ENCODE peak calls at places on chromosome 2, in ten cellular contexts. Z is GM23248; X is CD8-positive, alpha-beta memory T cell; M is tibial nerve; S is heart right ventricle; E is tibial artery; U is A549; L is uterus; V is CD8-positive, alpha-beta T cell; Y is AG04450. P is an unnamed sample. For H3K9me3, the result is how much of the 10 kb centered on the place peaks cover.

GRCh38 chr2:86243272-86243671 is 44.0 kb downstream of the MRPL35 start:
- DNase-seq in E (no peak), M (no peak), Z (no peak), X (no peak), Y (no peak), U (no peak), S (no peak), L (no peak), V (no peak), P (no peak)

GRCh38 chr2:220783651-220784050 is 788.5 kb downstream of the EPHA4 start:
- DNase-seq in V (no peak), M (no peak), U (no peak), Y (no peak), S (no peak), L (no peak), X (no peak), Z (no peak), E (no peak), P (no peak)

GRCh38 chr2:132654968-132655367 is 15.0 kb downstream of the LYPD1 start:
- DNase-seq in E (no peak), M (no peak), L (no peak), X (no peak), V (no peak), Y (no peak), S (no peak), Z (no peak), U (no peak), P (no peak)

GRCh38 chr2:133765693-133766092 is 197.4 kb upstream of the NCKAP5 start:
- DNase-seq in U (no peak), E (peak), Y (no peak), M (peak), L (no peak), S (no peak), V (no peak), Z (no peak), X (no peak), P (no peak)

GRCh38 chr2:102209474-102209873 is 22.7 kb downstream of the IL1RL2 start:
- DNase-seq in X (no peak), Y (no peak), L (no peak), U (no peak), M (no peak), V (no peak), Z (no peak), E (no peak), S (no peak), P (no peak)

GRCh38 chr2:232781765-232782164 is 5.4 kb upstream of the KCNJ13 start:
- DNase-seq in E (no peak), Y (peak), U (peak), X (no peak), L (no peak), M (no peak), S (no peak), V (no peak), Z (peak), P (no peak)

GRCh38 chr2:217903859-217904613 is 98.8 kb downstream of the TNS1 start:
- DNase-seq in V (no peak), M (peak), U (no peak), X (no peak), Y (no peak), E (peak), Z (peak), L (peak), S (peak), P (no peak)

GRCh38 chr2:33535409-33535808 is 59.0 kb downstream of the RASGRP3 start:
- DNase-seq in Y (no peak), M (no peak), V (no peak), Z (no peak), S (peak), X (no peak), L (no peak), U (no peak), E (no peak), P (no peak)

GRCh38 chr2:224520064-224520463 is 65.1 kb downstream of the CUL3 start:
- DNase-seq in Y (peak), Z (peak), S (no peak), E (no peak), U (no peak), M (no peak), V (peak), X (no peak), L (no peak), P (no peak)

GRCh38 chr2:28047698-28048097 is 157.2 kb downstream of the BABAM2 start:
- DNase-seq in S (no peak), X (no peak), Z (peak), M (no peak), U (no peak), Y (peak), E (no peak), L (no peak), V (no peak), P (no peak)

GRCh38 chr2:231673348-231673770 is 35.0 kb upstream of the PTMA start:
- DNase-seq in Z (no peak), X (no peak), E (no peak), U (peak), Y (no peak), V (no peak), S (peak), M (no peak), L (peak), P (no peak)

GRCh38 chr2:66926594-66927112 is 470.5 kb upstream of the ETAA1 start:
- DNase-seq in U (no peak), M (no peak), X (no peak), E (no peak), S (no peak), Z (no peak), L (no peak), Y (no peak), V (no peak), P (no peak)

GRCh38 chr2:116511426-116511825 is 1303.1 kb upstream of the DDX18 start:
- DNase-seq in M (no peak), L (no peak), X (no peak), U (no peak), V (no peak), Z (no peak), S (no peak), Y (no peak), E (no peak), P (no peak)

GRCh38 chr2:116513991-116514390 is 1300.5 kb upstream of the DDX18 start:
- DNase-seq in M (no peak), E (no peak), X (no peak), L (no peak), S (no peak), V (no peak), Y (no peak), Z (no peak), U (no peak), P (no peak)

DNA sequence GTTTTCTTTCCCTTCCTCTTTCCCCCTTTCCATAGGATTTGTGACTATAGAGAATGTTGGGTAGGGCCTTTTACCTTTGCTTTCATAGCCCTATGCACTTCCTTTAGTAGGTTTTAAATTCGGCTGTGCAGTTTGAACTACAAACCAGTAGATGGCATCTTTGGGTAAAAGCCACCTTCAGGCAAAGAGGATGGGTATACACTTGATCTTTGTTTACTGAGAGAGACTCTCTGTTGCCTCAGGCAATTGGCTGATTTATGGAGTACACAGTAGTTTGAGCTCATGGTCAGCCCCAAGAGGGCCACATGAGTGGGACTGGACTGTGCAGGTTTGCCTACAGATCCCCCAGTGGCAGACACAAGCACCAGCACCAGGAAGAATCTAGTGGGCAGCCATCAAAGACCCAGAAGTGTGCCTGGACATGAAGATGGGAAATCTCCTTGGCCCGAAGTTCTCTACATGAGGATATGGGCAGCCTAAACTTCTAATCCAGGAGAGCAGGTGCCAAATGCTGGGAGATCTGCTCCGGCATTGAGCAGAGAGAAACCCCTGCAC is 1304.3 kb upstream of the DDX18 start:
- DNase-seq in S (no peak), V (no peak), X (no peak), U (no peak), Y (no peak), Z (peak), E (no peak), L (no peak), M (no peak), P (no peak)
- H3K9me3 ChIP-seq in S (under half), V (under half), X (under half), U (under half), Y (under half), Z (under half), E (under half), L (under half), M (under half), P (under half)

GRCh38 chr2:229085439-229085838 is 185.6 kb downstream of the PID1 start:
- DNase-seq in V (no peak), Z (no peak), Y (no peak), X (no peak), M (no peak), L (no peak), S (no peak), E (no peak), U (no peak), P (no peak)

GRCh38 chr2:229090231-229090630 is 180.9 kb downstream of the PID1 start:
- DNase-seq in S (no peak), V (no peak), M (no peak), U (no peak), E (no peak), Z (peak), Y (no peak), X (no peak), L (no peak), P (no peak)

GRCh38 chr2:229089806-229090205 is 181.3 kb downstream of the PID1 start:
- DNase-seq in Y (no peak), Z (no peak), U (no peak), M (no peak), V (no peak), E (no peak), S (no peak), X (no peak), L (no peak), P (no peak)

GRCh38 chr2:229087229-229087628 is 183.9 kb downstream of the PID1 start:
- DNase-seq in Y (no peak), V (no peak), S (no peak), U (no peak), L (no peak), E (no peak), Z (no peak), X (no peak), M (no peak), P (no peak)

DNA sequence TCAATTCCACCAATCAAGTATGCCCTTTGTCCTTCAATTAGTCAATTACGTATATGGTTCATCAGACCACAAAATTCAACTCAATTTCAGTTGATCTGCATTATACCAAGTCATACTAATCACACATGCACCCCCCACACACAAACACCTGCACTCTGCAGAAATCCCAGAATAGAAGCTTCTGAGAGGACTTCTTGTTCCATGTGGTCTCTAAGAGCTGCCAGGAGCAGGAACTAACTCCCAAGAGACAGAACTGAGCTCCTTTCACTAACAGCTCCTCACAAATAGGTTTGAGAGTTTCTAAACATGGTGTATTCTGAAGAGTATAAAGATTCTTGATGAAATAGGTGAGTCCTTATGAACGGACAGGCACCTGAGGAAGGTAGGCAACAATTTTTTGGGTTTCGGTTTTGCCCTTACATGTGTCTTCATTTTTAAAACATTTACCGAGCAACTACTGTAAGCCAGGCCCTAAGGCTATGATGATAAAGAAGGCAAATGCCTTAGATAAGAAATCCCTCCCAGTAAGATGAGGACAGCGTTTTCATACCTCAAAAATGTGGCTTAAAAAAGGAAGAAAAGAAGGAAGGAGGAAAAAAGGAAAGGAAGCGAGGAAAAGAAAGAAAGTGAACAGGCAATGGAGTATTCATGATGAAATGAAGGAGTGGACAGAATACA is 183.1 kb downstream of the PID1 start:
- DNase-seq in Y (no peak), X (no peak), V (no peak), Z (no peak), S (no peak), L (no peak), E (no peak), U (no peak), M (no peak), P (no peak)
- H3K9me3 ChIP-seq in Y (under half), X (under half), V (under half), Z (under half), S (under half), L (under half), E (under half), U (under half), M (under half), P (under half)

GRCh38 chr2:81194176-81194575 is 889.6 kb upstream of the LRRTM1 start:
- DNase-seq in L (no peak), V (no peak), X (no peak), Y (no peak), M (no peak), S (no peak), E (no peak), Z (no peak), U (no peak), P (no peak)
- H3K9me3 ChIP-seq in L (under half), V (under half), X (under half), Y (under half), M (under half), S (under half), E (under half), Z (under half), U (under half), P (under half)

DNA sequence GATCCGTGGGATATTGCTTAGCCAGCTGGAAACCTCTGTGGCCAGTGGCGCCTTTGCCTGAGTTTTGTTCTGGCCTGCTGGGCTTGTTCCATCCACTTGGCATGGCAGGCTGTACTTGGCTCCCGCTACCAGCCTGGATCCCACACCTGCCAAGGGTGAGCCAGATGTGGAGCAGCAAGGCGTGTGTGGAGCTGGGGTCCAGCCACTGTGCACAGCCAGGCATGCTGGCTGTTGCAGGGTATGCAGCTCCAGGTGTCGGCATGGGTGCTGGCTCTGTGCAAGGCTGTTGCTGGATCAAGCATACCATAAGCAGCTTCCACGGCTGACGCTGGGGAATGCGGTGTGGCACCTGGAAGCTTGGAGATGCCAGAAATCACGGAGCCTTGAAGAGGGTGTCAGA is 34.5 kb downstream of the PTPN4 start:
- DNase-seq in L (no peak), V (no peak), Z (no peak), M (no peak), U (no peak), X (no peak), Y (no peak), E (no peak), S (peak), P (no peak)
- H3K9me3 ChIP-seq in L (under half), V (under half), Z (under half), M (under half), U (under half), X (under half), Y (under half), E (under half), S (under half), P (under half)